ENCODE peak calls at places on chromosomes 4 and X, in ten cellular contexts. G is kidney; S is breast epithelium; W is mucosa of descending colon; C is CD8-positive, alpha-beta T cell; A is SK-N-SH; R is esophagus muscularis mucosa; L is prostate gland; Q is left ventricle myocardium inferior; E is Caco-2. H is an unnamed sample.

GRCh38 chrX:65528705-65529340 is 5.8 kb downstream of the LAS1L start:
- DNase-seq in R (no peak), L (peak; percentile 7), A (peak; percentile 74), E (peak; percentile 49), G (no peak), C (peak; percentile 76), Q (no peak), S (no peak), W (no peak), H (peak; percentile 51)

GRCh38 chr4:160835789-160836188 is 1328.0 kb downstream of the FSTL5 start:
- DNase-seq in G (peak; percentile 75), S (no peak), W (no peak), A (no peak), R (no peak), E (no peak), L (no peak), C (no peak), Q (no peak), H (no peak)

GRCh38 chrX:120790552-120790951 is 85.1 kb downstream of the CT47B1 start:
- DNase-seq in G (no peak), C (no peak), W (no peak), Q (no peak), E (no peak), L (no peak), R (no peak), A (no peak), S (no peak), H (no peak)

GRCh38 chr4:142823796-142824195 is 22.3 kb downstream of the INPP4B start:
- DNase-seq in E (no peak), S (no peak), R (no peak), W (no peak), L (no peak), C (no peak), Q (no peak), A (no peak), G (no peak), H (no peak)

GRCh38 chr4:47442980-47443379 is 20.5 kb downstream of the COMMD8 start:
- DNase-seq in G (no peak), A (no peak), R (no peak), L (no peak), Q (no peak), W (no peak), S (no peak), E (no peak), C (no peak), H (no peak)

GRCh38 chr4:41133619-41134018 is 80.7 kb downstream of the APBB2 start:
- DNase-seq in G (no peak), C (no peak), W (no peak), Q (no peak), A (no peak), E (peak; percentile 77), L (no peak), R (no peak), S (no peak), H (no peak)

GRCh38 chrX:22575161-22575845 is 302.6 kb downstream of the CBLL2 start:
- DNase-seq in R (no peak), L (no peak), Q (no peak), A (no peak), C (no peak), G (no peak), S (no peak), W (no peak), E (no peak), H (no peak)

GRCh38 chrX:39855748-39856129 is 242.0 kb downstream of the BCOR start:
- DNase-seq in C (peak; percentile 76), S (no peak), Q (no peak), E (no peak), W (peak; percentile 73), R (no peak), A (no peak), L (no peak), G (no peak), H (no peak)

GRCh38 chr4:181078236-181078635 is 1165.0 kb upstream of the TENM3 start:
- DNase-seq in L (no peak), C (no peak), R (no peak), A (no peak), Q (no peak), W (no peak), S (no peak), E (no peak), G (no peak), H (no peak)

GRCh38 chrX:39470588-39471155 is 627.1 kb downstream of the BCOR start:
- DNase-seq in E (no peak), S (peak; percentile 57), G (no peak), W (no peak), C (no peak), A (no peak), R (no peak), L (peak; percentile 11), Q (no peak), H (no peak)

GRCh38 chr4:82431026-82431745 is 796 bp downstream of the ENOPH1 start:
- DNase-seq in R (no peak), L (peak; percentile 11), G (peak; percentile 82), S (peak; percentile 29), C (peak; percentile 62), W (peak; percentile 73), A (peak; percentile 67), Q (no peak), E (peak; percentile 49), H (peak; percentile 73)

GRCh38 chrX:10514891-10515290 is 105.5 kb downstream of the MID1 start:
- DNase-seq in W (no peak), E (no peak), G (no peak), S (no peak), A (no peak), C (no peak), L (no peak), R (no peak), Q (no peak), H (no peak)

GRCh38 chrX:30653415-30654131 is at the start of gene GK:
- DNase-seq in R (no peak), Q (peak; percentile 15), C (no peak), E (no peak), W (no peak), S (no peak), A (peak; percentile 48), G (peak; percentile 84), L (peak; percentile 4), H (no peak)

GRCh38 chrX:7147431-7147977 is at the start of gene STS:
- DNase-seq in W (peak; percentile 78), C (peak; percentile 71), L (peak; percentile 4), S (peak; percentile 44), Q (peak; percentile 38), R (no peak), G (peak; percentile 84), E (peak; percentile 30), A (peak; percentile 39), H (peak; percentile 49)

GRCh38 chr4:153808175-153808574 is 19.3 kb upstream of the SFRP2 start:
- DNase-seq in W (no peak), E (no peak), L (no peak), C (no peak), Q (no peak), R (no peak), S (no peak), G (no peak), A (no peak), H (no peak)

DNA sequence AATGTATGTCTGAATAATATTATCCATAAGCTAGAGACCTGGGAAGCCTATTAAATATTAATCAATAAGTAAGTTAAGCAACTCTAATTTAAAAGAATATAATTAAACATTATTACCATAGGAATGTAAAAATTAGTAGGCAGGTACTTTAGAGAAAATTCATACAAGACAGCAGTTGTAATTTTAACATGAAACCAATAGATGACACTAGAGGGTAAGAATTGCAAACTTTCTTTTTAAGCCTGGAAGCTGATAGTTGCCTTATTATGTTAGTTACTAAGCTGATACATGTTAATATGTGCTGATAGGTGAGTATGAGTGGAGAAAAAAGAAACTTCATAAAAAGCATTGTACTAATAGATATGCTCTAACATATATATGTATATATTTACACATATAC is 1157.4 kb downstream of the FAM133A start:
- DNase-seq in W (no peak), A (peak; percentile 3), R (no peak), S (no peak), E (peak; percentile 1), G (no peak), C (no peak), Q (no peak), L (no peak), H (no peak)
- TF ChIP-seq CTCF in W (no peak), A (peak; percentile 66), R (peak; percentile 39), S (no peak), E (no peak), G (peak; percentile 13), C (no peak), Q (peak; percentile 55), L (no peak), H (no peak)

DNA sequence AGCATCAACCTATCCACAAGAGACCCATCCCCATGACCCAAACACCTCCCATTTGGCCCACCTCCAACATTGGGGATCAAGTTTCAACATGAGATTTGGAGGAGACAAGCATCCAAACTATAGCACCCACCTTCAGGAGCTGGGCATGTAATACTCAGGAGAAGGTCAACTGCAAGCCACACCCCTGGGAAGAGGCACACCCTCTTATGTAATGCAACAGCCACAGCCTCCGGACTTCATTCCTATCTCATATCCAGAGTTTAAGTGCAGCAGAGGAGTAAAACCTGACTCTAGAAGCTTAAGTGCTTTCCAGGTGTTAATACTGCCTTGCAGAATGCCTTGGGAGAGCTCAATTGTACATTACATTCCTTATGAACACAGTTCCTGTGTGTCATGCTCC is 197.4 kb downstream of the PTTG2 start:
- DNase-seq in L (no peak), W (no peak), C (no peak), G (no peak), Q (no peak), E (no peak), A (no peak), S (no peak), R (no peak), H (peak; percentile 45)
- H3K4me1 ChIP-seq in L (peaks cover 13% of the 10 kb centered on the region), W (peaks cover 44% of the 10 kb centered on the region), C (peaks cover 19% of the 10 kb centered on the region), G (peaks cover 10% of the 10 kb centered on the region), Q (peaks cover 60% of the 10 kb centered on the region), E (no peaks in the 10 kb centered on the region), A (peaks cover 33% of the 10 kb centered on the region), S (no peaks in the 10 kb centered on the region), R (peaks cover 36% of the 10 kb centered on the region), H (peaks cover 61% of the 10 kb centered on the region)

DNA sequence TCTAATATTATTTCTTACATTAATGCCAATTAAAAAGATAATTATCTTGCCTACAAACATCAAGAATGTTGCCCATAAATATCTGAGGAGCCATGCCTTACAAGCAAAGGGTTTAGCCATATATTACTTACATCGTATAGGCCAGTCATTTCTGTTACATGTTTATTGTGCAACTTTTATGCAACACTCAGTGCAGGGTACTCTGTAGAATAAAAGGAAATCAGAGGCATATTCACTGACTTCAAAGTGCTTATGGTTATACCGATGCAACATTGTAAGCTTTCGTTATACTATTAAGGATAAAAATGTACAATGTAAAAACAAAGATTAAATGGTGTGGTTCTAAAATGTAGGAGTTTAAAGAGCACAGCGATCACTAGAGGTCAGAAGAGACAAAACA is 315.9 kb downstream of the PCDH10 start:
- DNase-seq in G (no peak), A (no peak), L (no peak), S (no peak), E (no peak), R (no peak), Q (no peak), W (no peak), C (no peak), H (no peak)
- TF ChIP-seq CTCF in G (no peak), A (no peak), L (no peak), S (no peak), E (no peak), R (no peak), Q (no peak), W (no peak), C (no peak), H (no peak)

DNA sequence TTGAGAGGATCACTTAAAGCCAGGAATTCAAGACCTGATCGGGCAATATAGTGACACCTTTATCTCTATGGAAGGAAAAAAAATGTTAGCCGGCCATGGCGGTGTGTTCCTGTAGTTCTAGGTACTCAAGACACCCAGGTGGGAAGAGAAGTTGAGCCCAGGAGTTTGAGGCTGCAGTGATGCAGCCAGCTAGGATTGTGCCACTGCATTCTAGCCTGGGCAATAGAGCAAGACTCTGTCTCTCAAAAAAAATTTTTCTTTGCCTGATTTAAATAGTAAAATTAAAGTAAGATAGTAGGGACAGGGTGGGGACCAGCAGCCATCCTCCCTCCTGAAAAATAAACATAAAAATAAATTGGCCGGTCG is 16.9 kb upstream of the FAM47E start:
- DNase-seq in E (no peak), S (no peak), C (no peak), W (no peak), L (no peak), Q (no peak), G (no peak), R (no peak), A (no peak), H (no peak)
- H3K4me1 ChIP-seq in E (peaks cover 64% of the 10 kb centered on the region), S (no peaks in the 10 kb centered on the region), C (no peaks in the 10 kb centered on the region), W (peaks cover 15% of the 10 kb centered on the region), L (peaks cover 4% of the 10 kb centered on the region), Q (peaks cover 5% of the 10 kb centered on the region), G (no peaks in the 10 kb centered on the region), R (peaks cover 19% of the 10 kb centered on the region), A (no peaks in the 10 kb centered on the region), H (peaks cover 30% of the 10 kb centered on the region)